ENCODE peak calls at places on chromosomes 5 and 9, in six cellular contexts. S, Z, B, P, R and U are unnamed samples.

GRCh38 chr9:124683043-124683442 is 88.1 kb downstream of the NR6A1 start:
- DNase-seq in S (no peak), Z (no peak), B (no peak), P (no peak), R (no peak), U (no peak)

GRCh38 chr9:133612051-133612450 is 2.9 kb upstream of the FAM163B start:
- DNase-seq in S (no peak), Z (no peak), B (peak; percentile 8), P (no peak), R (no peak), U (no peak)

GRCh38 chr9:77649109-77649812 is 1.1 kb upstream of the GNA14 start:
- DNase-seq in S (no peak), Z (no peak), B (no peak), P (no peak), R (no peak), U (no peak)

GRCh38 chr9:38376266-38376665 is 16.2 kb upstream of the ALDH1B1 start:
- DNase-seq in S (no peak), Z (no peak), B (no peak), P (no peak), R (no peak), U (peak; percentile 26)

GRCh38 chr5:80960531-80961375 is 590 bp downstream of the RASGRF2 start:
- DNase-seq in S (peak; percentile 69), Z (peak; percentile 66), B (peak; percentile 47), P (peak; percentile 47), R (peak; percentile 22), U (peak; percentile 26)

GRCh38 chr9:70392850-70393249 is 21.6 kb downstream of the KLF9 start:
- DNase-seq in S (no peak), Z (no peak), B (no peak), P (no peak), R (no peak), U (no peak)

GRCh38 chr9:15136646-15137045 is 170.4 kb downstream of the TTC39B start:
- DNase-seq in S (no peak), Z (no peak), B (no peak), P (no peak), R (no peak), U (no peak)

GRCh38 chr9:134591082-134591571 is 50.5 kb upstream of the COL5A1 start:
- DNase-seq in S (no peak), Z (no peak), B (no peak), P (no peak), R (no peak), U (peak; percentile 28)

GRCh38 chr5:109601736-109602135 is 88.0 kb upstream of the MAN2A1 start:
- DNase-seq in S (no peak), Z (no peak), B (no peak), P (no peak), R (no peak), U (no peak)

GRCh38 chr5:167307042-167307441 is 984.4 kb upstream of the WWC1 start:
- DNase-seq in S (no peak), Z (no peak), B (no peak), P (no peak), R (no peak), U (no peak)

GRCh38 chr5:143433680-143434079 is 30.2 kb upstream of the NR3C1 start:
- DNase-seq in S (no peak), Z (no peak), B (no peak), P (no peak), R (no peak), U (peak; percentile 65)

GRCh38 chr9:95468791-95469190 is 48.0 kb downstream of the PTCH1 start:
- DNase-seq in S (no peak), Z (no peak), B (no peak), P (no peak), R (no peak), U (no peak)

GRCh38 chr5:81972496-81972791 is 621 bp downstream of the ATG10 start:
- DNase-seq in S (no peak), Z (no peak), B (no peak), P (no peak), R (no peak), U (no peak)

DNA sequence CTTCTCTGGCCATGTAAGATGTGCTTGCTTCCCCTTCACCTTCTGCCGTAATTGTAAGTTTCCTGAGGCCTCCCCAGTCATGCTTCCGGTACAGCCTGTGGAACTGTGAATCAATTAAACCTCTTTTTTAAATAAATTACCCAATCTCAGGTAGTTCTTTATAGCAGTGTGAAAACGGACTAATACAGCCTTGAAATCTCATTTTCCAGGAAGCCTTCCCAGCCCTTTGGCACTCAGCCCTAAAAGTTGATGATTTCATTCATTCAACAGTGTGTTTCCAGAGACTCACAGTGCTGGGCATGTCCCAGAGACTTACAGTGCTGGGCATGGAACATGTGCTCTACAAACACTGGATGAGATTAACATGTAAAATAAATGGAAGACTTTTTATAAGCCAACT is 135.8 kb downstream of the DCP2 start:
- DNase-seq in S (no peak), Z (no peak), B (no peak), P (no peak), R (no peak), U (no peak)
- H3K36me3 ChIP-seq in S (no peaks in the 10 kb centered on the region), Z (peaks cover 11% of the 10 kb centered on the region), B (no peaks in the 10 kb centered on the region), P (no peaks in the 10 kb centered on the region), R (no peaks in the 10 kb centered on the region), U (no peaks in the 10 kb centered on the region)

DNA sequence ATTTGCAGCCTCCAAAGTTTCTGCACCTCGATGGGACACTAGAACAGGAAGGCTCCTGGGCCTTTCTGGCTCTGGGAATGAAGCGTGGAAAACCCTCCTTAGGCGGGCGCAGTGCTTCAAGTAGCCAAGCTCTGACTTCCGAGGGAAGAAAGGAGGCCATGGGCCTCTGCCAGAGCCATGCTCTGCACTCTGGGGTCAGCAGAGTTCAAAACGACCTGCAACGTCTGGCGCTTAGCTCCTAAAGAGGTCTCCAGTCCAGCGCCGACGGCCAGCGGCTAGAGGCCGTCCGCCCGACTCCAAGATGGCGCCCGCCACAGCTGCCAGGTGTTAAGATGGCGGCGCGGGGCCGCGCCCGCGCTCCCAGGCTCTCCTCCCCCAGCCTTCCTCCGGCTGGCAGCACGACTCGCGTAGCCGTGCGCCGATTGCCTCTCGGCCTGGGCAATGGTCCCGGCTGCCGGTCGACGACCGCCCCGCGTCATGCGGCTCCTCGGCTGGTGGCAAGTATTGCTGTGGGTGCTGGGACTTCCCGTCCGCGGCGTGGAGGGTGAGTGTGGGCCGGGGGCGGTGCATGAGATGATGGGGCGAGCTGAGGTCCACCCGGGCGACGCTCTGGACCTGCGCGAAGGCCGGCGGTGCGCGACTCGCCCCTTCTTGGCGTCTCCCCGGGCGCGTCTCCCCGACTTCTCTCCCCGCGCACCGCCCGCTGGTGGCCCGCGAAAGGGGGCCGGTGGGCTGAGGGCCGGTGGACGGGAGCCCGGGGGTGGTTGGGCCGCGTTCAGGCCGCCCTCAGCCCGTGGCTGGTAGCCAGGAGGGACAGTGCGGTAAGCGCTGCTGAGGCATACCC is at the start of gene TXNDC15:
- DNase-seq in S (peak; percentile 95), Z (peak; percentile 94), B (peak; percentile 94), P (peak; percentile 82), R (peak; percentile 93), U (peak; percentile 90)
- TF ChIP-seq CTCF in S (no peak), Z (no peak), B (no peak), P (no peak), R (no peak), U (no peak)

DNA sequence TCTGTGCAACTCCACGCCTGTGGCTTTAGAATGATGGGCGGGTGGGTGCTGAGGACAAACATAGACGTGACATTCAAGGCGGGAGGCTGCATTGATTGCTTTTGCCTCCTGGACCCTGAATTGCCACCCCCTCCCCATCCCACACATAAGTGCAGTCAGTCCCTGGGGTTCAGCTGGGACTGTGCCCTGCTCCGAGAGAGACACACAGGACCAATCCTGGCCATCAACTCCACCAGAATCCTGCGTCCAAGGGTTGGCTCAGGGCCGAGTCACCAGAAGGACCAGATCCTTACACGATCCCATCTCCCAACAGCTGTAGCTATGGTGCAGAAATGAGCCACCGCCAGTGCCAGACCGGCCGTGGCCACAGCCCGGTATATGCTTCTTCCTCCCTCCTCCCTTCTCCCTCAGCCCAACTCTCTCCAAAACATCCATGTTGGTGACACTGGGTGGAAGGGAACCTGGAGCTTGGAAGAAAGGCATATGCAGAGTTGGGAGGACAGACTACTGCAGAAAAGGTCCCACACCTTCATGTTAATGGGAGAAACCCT is 27.4 kb downstream of the IRX2 start:
- DNase-seq in S (no peak), Z (no peak), B (no peak), P (no peak), R (no peak), U (no peak)
- H3K4me3 ChIP-seq in S (no peak overlapping the region), Z (no peak overlapping the region), B (no peak overlapping the region), P (no peak overlapping the region), R (no peak overlapping the region), U (no peak overlapping the region)

DNA sequence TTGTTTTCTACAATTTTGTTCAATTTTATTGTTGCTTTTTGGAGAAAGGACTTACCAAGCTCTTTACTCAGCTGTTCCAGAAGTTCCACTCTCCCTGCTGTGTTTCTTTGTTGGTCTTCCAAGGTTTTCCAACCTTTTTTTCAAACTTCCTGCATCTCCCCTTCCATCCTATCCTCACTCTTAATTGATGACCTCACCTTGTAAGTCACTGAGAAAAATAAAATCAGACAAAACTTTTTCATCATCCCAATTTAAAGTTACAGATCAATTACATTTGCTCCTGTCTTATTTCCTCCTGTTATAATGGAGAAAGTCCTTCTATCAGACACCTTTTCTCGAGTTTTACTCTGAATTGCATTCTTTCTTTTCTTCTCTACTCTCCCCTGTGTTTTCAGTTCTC is 121.1 kb downstream of the DMXL1 start:
- DNase-seq in S (no peak), Z (no peak), B (no peak), P (no peak), R (no peak), U (no peak)
- H3K36me3 ChIP-seq in S (peaks cover 35% of the 10 kb centered on the region), Z (peaks cover 68% of the 10 kb centered on the region), B (peaks cover 51% of the 10 kb centered on the region), P (no peaks in the 10 kb centered on the region), R (no peaks in the 10 kb centered on the region), U (no peaks in the 10 kb centered on the region)

DNA sequence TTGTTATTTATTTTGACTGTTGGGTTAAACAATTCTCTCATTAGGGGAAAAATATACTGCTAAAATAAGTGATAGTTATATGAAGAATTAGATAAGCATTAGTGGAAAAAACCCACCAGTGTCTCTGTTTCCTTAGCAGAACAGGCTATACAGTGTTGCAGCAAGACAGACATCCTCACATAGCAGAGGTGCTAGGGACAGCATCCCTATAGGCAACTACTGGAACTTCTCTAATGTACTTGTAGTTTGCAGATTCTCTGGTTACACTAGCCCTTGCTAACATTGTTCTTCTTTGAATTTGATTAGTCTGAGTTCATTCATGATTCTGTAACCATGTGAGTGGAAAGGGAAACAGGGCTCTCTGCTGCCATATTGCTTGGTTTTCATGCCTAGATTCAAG is 661.8 kb upstream of the RGMB start:
- DNase-seq in S (no peak), Z (no peak), B (no peak), P (no peak), R (no peak), U (no peak)
- TF ChIP-seq CTCF in S (no peak), Z (no peak), B (no peak), P (no peak), R (no peak), U (no peak)

DNA sequence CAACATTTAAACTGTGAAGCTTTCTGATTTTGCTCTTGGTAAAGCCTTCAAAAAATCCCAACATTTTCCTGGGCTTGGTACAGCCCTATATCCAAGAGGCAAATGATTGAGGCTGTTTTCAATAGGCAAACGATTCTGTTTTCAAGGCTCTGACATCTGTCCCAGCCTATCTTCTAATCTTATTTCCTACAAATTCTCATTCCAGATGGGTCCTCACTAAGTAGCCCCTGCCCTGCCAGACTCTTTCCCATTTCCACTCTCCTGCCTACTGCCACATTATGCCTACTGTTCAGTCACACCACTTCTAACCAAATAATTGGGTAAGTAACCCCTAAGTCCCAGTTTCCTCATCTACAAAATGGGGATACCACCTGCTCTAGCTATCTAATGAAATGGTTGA is 3.5 kb downstream of the GBA2 start:
- DNase-seq in S (no peak), Z (no peak), B (no peak), P (no peak), R (no peak), U (peak; percentile 21)
- H3K4me3 ChIP-seq in S (peak overlapping the region; percentile 98), Z (no peak overlapping the region), B (peak overlapping the region; percentile 95), P (peak overlapping the region; percentile 67), R (no peak overlapping the region), U (no peak overlapping the region)